ENCODE peak calls at places on chromosomes 11 and 22, in six cellular contexts. One of them, this sample, is unnamed.

GRCh38 chr11:120467627-120468026 is 43.9 kb upstream of the GRIK4 start:
- DNase-seq in AG04449: no peak
- DNase-seq in tibial artery: no peak
- DNase-seq in spleen: no peak
- DNase-seq in GM13976: no peak
- DNase-seq in chondrocyte: no peak
- DNase-seq in this sample: no peak

GRCh38 chr22:20435436-20436308 is 2.0 kb downstream of the SCARF2 start:
- DNase-seq in GM13976: no peak
- DNase-seq in chondrocyte: peak
- DNase-seq in tibial artery: no peak
- DNase-seq in AG04449: no peak
- DNase-seq in spleen: peak
- DNase-seq in this sample: no peak

GRCh38 chr11:26946209-26946828 is 47.6 kb upstream of the FIBIN start:
- DNase-seq in spleen: no peak
- DNase-seq in chondrocyte: no peak
- DNase-seq in tibial artery: no peak
- DNase-seq in GM13976: no peak
- DNase-seq in AG04449: no peak
- DNase-seq in this sample: no peak

GRCh38 chr22:38415561-38416321 is 39.3 kb downstream of the KCNJ4 start:
- DNase-seq in GM13976: no peak
- DNase-seq in tibial artery: no peak
- DNase-seq in spleen: peak
- DNase-seq in chondrocyte: peak
- DNase-seq in AG04449: no peak
- DNase-seq in this sample: no peak

GRCh38 chr22:49013707-49014106 is 814.0 kb downstream of the BRD1 start:
- DNase-seq in AG04449: no peak
- DNase-seq in chondrocyte: no peak
- DNase-seq in tibial artery: peak
- DNase-seq in spleen: no peak
- DNase-seq in GM13976: no peak
- DNase-seq in this sample: no peak

GRCh38 chr11:35766651-35767050 is 104.1 kb downstream of the TRIM44 start:
- DNase-seq in chondrocyte: no peak
- DNase-seq in AG04449: no peak
- DNase-seq in spleen: no peak
- DNase-seq in GM13976: no peak
- DNase-seq in tibial artery: no peak
- DNase-seq in this sample: no peak

GRCh38 chr11:44985721-44986120 is 35.0 kb upstream of the TP53I11 start:
- DNase-seq in AG04449: no peak
- DNase-seq in chondrocyte: no peak
- DNase-seq in spleen: peak
- DNase-seq in tibial artery: no peak
- DNase-seq in GM13976: no peak
- DNase-seq in this sample: no peak

GRCh38 chr11:75635009-75635909 is 33.6 kb downstream of the MAP6 start:
- DNase-seq in GM13976: no peak
- DNase-seq in chondrocyte: no peak
- DNase-seq in spleen: no peak
- DNase-seq in AG04449: no peak
- DNase-seq in tibial artery: no peak
- DNase-seq in this sample: no peak

GRCh38 chr11:44958165-44958564 is 7.5 kb upstream of the TP53I11 start:
- DNase-seq in GM13976: no peak
- DNase-seq in tibial artery: no peak
- DNase-seq in chondrocyte: no peak
- DNase-seq in spleen: no peak
- DNase-seq in AG04449: no peak
- DNase-seq in this sample: no peak

GRCh38 chr11:32462296-32462695 is 27.0 kb upstream of the WT1 start:
- DNase-seq in GM13976: no peak
- DNase-seq in AG04449: no peak
- DNase-seq in tibial artery: no peak
- DNase-seq in chondrocyte: no peak
- DNase-seq in spleen: no peak
- DNase-seq in this sample: no peak

GRCh38 chr22:33986167-33986771 is 66.0 kb upstream of the LARGE1 start:
- DNase-seq in tibial artery: no peak
- DNase-seq in GM13976: peak
- DNase-seq in spleen: no peak
- DNase-seq in AG04449: no peak
- DNase-seq in chondrocyte: no peak
- DNase-seq in this sample: no peak

GRCh38 chr11:134510171-134510570 is 98.1 kb upstream of the B3GAT1 start:
- DNase-seq in chondrocyte: peak
- DNase-seq in GM13976: no peak
- DNase-seq in AG04449: no peak
- DNase-seq in spleen: no peak
- DNase-seq in tibial artery: peak
- DNase-seq in this sample: peak

GRCh38 chr11:112318193-112318592 is 57.5 kb upstream of the PLET1 start:
- DNase-seq in chondrocyte: no peak
- DNase-seq in tibial artery: no peak
- DNase-seq in AG04449: peak
- DNase-seq in GM13976: no peak
- DNase-seq in spleen: no peak
- DNase-seq in this sample: no peak

GRCh38 chr11:90134420-90135003 is at the start of gene NAALAD2:
- DNase-seq in GM13976: peak
- DNase-seq in tibial artery: peak
- DNase-seq in chondrocyte: peak
- DNase-seq in spleen: peak
- DNase-seq in AG04449: no peak
- DNase-seq in this sample: no peak

GRCh38 chr11:85718991-85719807 is 33.2 kb upstream of the CCDC89 start:
- DNase-seq in spleen: no peak
- DNase-seq in AG04449: peak
- DNase-seq in GM13976: no peak
- DNase-seq in tibial artery: peak
- DNase-seq in chondrocyte: no peak
- DNase-seq in this sample: no peak

GRCh38 chr11:2100361-2101170 is 38.6 kb downstream of the IGF2 start:
- DNase-seq in AG04449: no peak
- DNase-seq in chondrocyte: peak
- DNase-seq in GM13976: no peak
- DNase-seq in tibial artery: peak
- DNase-seq in spleen: peak
- DNase-seq in this sample: no peak

GRCh38 chr22:25935266-25936058 is 193.5 kb downstream of the MYO18B start:
- DNase-seq in AG04449: no peak
- DNase-seq in spleen: no peak
- DNase-seq in GM13976: no peak
- DNase-seq in chondrocyte: no peak
- DNase-seq in tibial artery: no peak
- DNase-seq in this sample: no peak

GRCh38 chr11:35288817-35289541 is 130.4 kb downstream of the SLC1A2 start:
- DNase-seq in GM13976: no peak
- DNase-seq in chondrocyte: no peak
- DNase-seq in spleen: no peak
- DNase-seq in AG04449: peak
- DNase-seq in tibial artery: no peak
- DNase-seq in this sample: no peak

GRCh38 chr11:130308925-130309324 is 5.8 kb downstream of the ZBTB44 start:
- DNase-seq in GM13976: no peak
- DNase-seq in chondrocyte: no peak
- DNase-seq in AG04449: no peak
- DNase-seq in tibial artery: no peak
- DNase-seq in spleen: no peak
- DNase-seq in this sample: no peak

GRCh38 chr11:35969089-35970046 is 25.5 kb downstream of the LDLRAD3 start:
- DNase-seq in spleen: no peak
- DNase-seq in AG04449: no peak
- DNase-seq in GM13976: peak
- DNase-seq in chondrocyte: no peak
- DNase-seq in tibial artery: no peak
- DNase-seq in this sample: no peak

GRCh38 chr11:43925063-43925931 is 17.1 kb upstream of the C11orf96 start:
- DNase-seq in chondrocyte: no peak
- DNase-seq in spleen: no peak
- DNase-seq in tibial artery: no peak
- DNase-seq in GM13976: no peak
- DNase-seq in AG04449: no peak
- DNase-seq in this sample: no peak

GRCh38 chr22:42919199-42919598 is 62.1 kb upstream of the ARFGAP3 start:
- DNase-seq in spleen: no peak
- DNase-seq in AG04449: no peak
- DNase-seq in GM13976: no peak
- DNase-seq in chondrocyte: no peak
- DNase-seq in tibial artery: no peak
- DNase-seq in this sample: no peak

GRCh38 chr22:46444390-46444854 is 93.0 kb downstream of the CELSR1 start:
- DNase-seq in AG04449: no peak
- DNase-seq in tibial artery: no peak
- DNase-seq in chondrocyte: no peak
- DNase-seq in spleen: no peak
- DNase-seq in GM13976: no peak
- DNase-seq in this sample: no peak
- TF ChIP-seq CTCF in AG04449: peak
- TF ChIP-seq CTCF in tibial artery: no peak
- TF ChIP-seq CTCF in chondrocyte: peak
- TF ChIP-seq CTCF in spleen: no peak
- TF ChIP-seq CTCF in GM13976: no peak
- TF ChIP-seq CTCF in this sample: no peak

DNA sequence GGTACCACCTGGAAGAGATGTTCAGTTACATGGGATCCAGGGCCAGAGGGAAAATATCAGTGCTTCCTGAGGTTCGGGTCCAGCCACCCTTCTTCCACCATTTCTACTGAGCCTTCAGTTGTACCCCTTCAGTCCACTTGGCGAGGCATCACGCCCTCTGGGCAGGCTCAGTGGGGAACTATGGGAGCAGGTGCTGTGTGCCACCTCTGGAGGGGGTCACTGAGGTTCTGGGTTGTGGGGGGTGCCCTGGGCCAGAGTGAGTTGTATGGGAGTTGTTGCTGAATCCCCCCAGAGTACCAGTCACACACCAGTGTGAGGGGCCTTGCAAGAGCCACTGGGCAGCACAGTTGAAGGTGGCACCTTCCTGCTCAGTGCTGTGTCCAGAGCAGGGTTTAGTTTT is 2.7 kb upstream of the SREBF2 start:
- DNase-seq in spleen: no peak
- DNase-seq in AG04449: no peak
- DNase-seq in chondrocyte: peak
- DNase-seq in tibial artery: no peak
- DNase-seq in GM13976: no peak
- DNase-seq in this sample: no peak
- TF ChIP-seq CTCF in spleen: no peak
- TF ChIP-seq CTCF in AG04449: no peak
- TF ChIP-seq CTCF in chondrocyte: no peak
- TF ChIP-seq CTCF in tibial artery: no peak
- TF ChIP-seq CTCF in GM13976: no peak
- TF ChIP-seq CTCF in this sample: no peak

GRCh38 chr22:31618057-31618456 is 44.0 kb downstream of the PISD start:
- DNase-seq in spleen: no peak
- DNase-seq in tibial artery: no peak
- DNase-seq in chondrocyte: no peak
- DNase-seq in GM13976: no peak
- DNase-seq in AG04449: no peak
- DNase-seq in this sample: no peak

GRCh38 chr22:31620756-31621480 is 41.1 kb downstream of the PISD start:
- DNase-seq in chondrocyte: no peak
- DNase-seq in spleen: no peak
- DNase-seq in AG04449: no peak
- DNase-seq in tibial artery: no peak
- DNase-seq in GM13976: no peak
- DNase-seq in this sample: no peak

GRCh38 chr22:31621507-31622160 is 40.4 kb downstream of the PISD start:
- DNase-seq in AG04449: no peak
- DNase-seq in tibial artery: no peak
- DNase-seq in spleen: no peak
- DNase-seq in chondrocyte: no peak
- DNase-seq in GM13976: no peak
- DNase-seq in this sample: no peak

GRCh38 chr22:31618471-31619176 is 43.4 kb downstream of the PISD start:
- DNase-seq in AG04449: no peak
- DNase-seq in chondrocyte: no peak
- DNase-seq in tibial artery: no peak
- DNase-seq in spleen: no peak
- DNase-seq in GM13976: no peak
- DNase-seq in this sample: no peak

DNA sequence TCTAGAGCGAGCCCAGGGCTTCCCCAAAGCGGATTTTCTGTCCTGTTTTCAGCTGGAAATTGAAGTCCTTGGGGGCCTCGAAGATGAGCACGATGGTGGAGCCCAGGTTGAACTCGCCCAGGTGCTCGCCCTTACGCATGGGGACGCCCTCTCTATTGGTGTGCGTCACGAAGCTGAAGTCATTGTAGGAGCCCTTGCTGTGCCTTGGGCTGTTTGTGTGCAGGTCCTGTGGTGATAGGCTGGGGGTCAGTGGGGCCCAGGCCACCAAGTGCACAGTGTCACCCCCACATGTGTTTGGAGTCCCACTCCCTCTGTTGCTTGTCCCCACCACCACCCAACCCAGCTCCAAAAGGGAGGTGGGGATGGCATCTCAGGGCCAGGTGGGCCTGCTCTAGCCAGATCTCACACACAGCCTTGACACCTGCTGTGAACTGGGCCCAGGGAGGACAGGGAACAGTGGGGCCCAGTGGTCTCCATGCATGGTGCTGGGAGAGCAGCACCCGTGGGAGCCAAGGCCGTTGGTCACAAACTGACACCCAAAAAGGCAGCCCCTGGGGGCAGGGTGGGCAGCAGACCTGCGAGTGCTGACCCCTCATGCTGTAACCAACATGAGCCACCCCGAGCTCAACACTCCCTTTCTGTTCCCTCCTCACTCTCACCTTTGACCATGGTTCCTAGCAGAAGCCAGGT is 42.3 kb downstream of the PISD start:
- DNase-seq in chondrocyte: no peak
- DNase-seq in tibial artery: no peak
- DNase-seq in AG04449: no peak
- DNase-seq in spleen: no peak
- DNase-seq in GM13976: no peak
- DNase-seq in this sample: no peak
- TF ChIP-seq CTCF in chondrocyte: no peak
- TF ChIP-seq CTCF in tibial artery: no peak
- TF ChIP-seq CTCF in AG04449: no peak
- TF ChIP-seq CTCF in spleen: no peak
- TF ChIP-seq CTCF in GM13976: no peak
- TF ChIP-seq CTCF in this sample: no peak

DNA sequence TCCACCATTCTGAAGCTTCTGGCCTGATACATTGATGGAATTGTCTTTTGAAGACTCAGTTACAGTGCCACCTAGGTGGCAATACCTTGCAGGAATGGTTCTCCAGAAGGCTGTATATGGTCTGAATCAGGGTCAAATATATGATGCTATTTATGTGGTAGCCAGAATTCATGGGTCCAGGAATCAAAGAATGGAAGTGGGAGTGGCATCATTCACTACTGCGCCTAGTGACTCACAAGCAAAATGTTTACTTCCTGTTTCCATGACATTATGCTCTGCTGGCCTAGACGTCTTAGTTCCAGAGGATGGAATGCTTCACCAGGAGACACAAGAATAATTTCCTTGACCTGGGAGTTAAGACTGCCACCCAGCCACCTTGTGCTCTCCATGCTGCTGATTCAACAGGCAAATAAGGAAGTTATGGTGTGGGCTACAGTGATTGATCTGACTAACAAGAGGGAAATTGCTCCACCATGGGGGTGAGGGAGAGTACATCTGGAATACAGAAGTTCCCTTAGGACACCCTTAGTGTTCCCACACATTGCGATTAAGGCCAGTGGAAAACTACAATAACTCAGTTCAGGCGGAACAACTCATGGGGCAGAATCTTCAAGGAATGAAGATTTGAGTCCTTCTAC is 491.8 kb downstream of the ETS1 start:
- DNase-seq in GM13976: no peak
- DNase-seq in AG04449: peak
- DNase-seq in tibial artery: no peak
- DNase-seq in chondrocyte: no peak
- DNase-seq in spleen: no peak
- DNase-seq in this sample: no peak
- TF ChIP-seq CTCF in GM13976: no peak
- TF ChIP-seq CTCF in AG04449: no peak
- TF ChIP-seq CTCF in tibial artery: no peak
- TF ChIP-seq CTCF in chondrocyte: peak
- TF ChIP-seq CTCF in spleen: no peak
- TF ChIP-seq CTCF in this sample: no peak

This sample was measured in CD14-positive monocyte.